ENCODE peak calls at places on chromosomes 16 and 17, in seven cellular contexts. E is transverse colon; N is Caco-2; C is naive thymus-derived CD4-positive, alpha-beta T cell; F is skeletal muscle cell; A is colonic mucosa; S is right atrium auricular region. R is an unnamed sample.

GRCh38 chr17:83069931-83070374 is 9.5 kb upstream of the METRNL start:
- DNase-seq in S (no peak), N (no peak), C (no peak), F (no peak), A (no peak), E (no peak), R (peak)

GRCh38 chr17:79273660-79274059 is 199.0 kb downstream of the ENGASE start:
- DNase-seq in C (no peak), N (no peak), F (no peak), A (no peak), S (no peak), E (no peak), R (no peak)

GRCh38 chr16:27572711-27573110 is 22.8 kb downstream of the KATNIP start:
- DNase-seq in E (no peak), S (no peak), A (no peak), N (no peak), F (no peak), C (no peak), R (no peak)

GRCh38 chr17:34095101-34095500 is 160.0 kb upstream of the CCL2 start:
- DNase-seq in S (no peak), F (no peak), A (no peak), E (no peak), C (no peak), N (no peak), R (no peak)

GRCh38 chr17:82449883-82450356 is 632 bp downstream of the CYBC1 start:
- DNase-seq in A (peak), C (peak), F (no peak), S (no peak), E (no peak), N (no peak), R (peak)

GRCh38 chr17:38749222-38750043 is 1.3 kb upstream of the PCGF2 start:
- DNase-seq in E (peak), S (peak), A (peak), C (no peak), N (peak), F (no peak), R (no peak)

GRCh38 chr17:9170336-9170735 is 149.0 kb downstream of the NTN1 start:
- DNase-seq in N (no peak), S (no peak), F (no peak), E (no peak), C (no peak), A (no peak), R (no peak)

GRCh38 chr17:39097159-39097519 is 54.3 kb downstream of the PLXDC1 start:
- DNase-seq in C (no peak), E (no peak), A (no peak), N (no peak), S (no peak), F (no peak), R (no peak)

GRCh38 chr17:73307130-73307529 is 4.7 kb downstream of the CDC42EP4 start:
- DNase-seq in S (no peak), C (no peak), E (peak), N (no peak), A (peak), F (no peak), R (no peak)

GRCh38 chr16:57480127-57480753 is 6.1 kb downstream of the DOK4 start:
- DNase-seq in S (no peak), N (peak), F (no peak), E (peak), C (no peak), A (peak), R (no peak)

GRCh38 chr17:8073627-8074485 is 13.7 kb downstream of the ALOX12B start:
- DNase-seq in F (no peak), S (peak), A (peak), N (peak), E (peak), C (peak), R (peak)

GRCh38 chr17:36723459-36723858 is 122.1 kb downstream of the MRM1 start:
- DNase-seq in A (no peak), F (no peak), E (no peak), C (no peak), S (no peak), N (no peak), R (no peak)

GRCh38 chr17:51435641-51436091 is 175.3 kb downstream of the UTP18 start:
- DNase-seq in C (no peak), A (peak), N (peak), F (no peak), S (no peak), E (peak), R (no peak)

GRCh38 chr17:43701318-43701743 is 39.6 kb upstream of the MEOX1 start:
- DNase-seq in N (no peak), E (peak), S (no peak), F (peak), A (no peak), C (no peak), R (no peak)

GRCh38 chr17:57032343-57032742 is 52.7 kb upstream of the AKAP1 start:
- DNase-seq in F (no peak), A (peak), E (peak), N (no peak), S (no peak), C (no peak), R (no peak)

GRCh38 chr17:30376621-30377452 is 1.9 kb upstream of the CPD start:
- DNase-seq in A (peak), N (peak), F (peak), E (no peak), C (no peak), S (no peak), R (no peak)

GRCh38 chr17:65455972-65456343 is 105.5 kb downstream of the AXIN2 start:
- DNase-seq in A (peak), N (peak), F (no peak), S (no peak), E (peak), C (peak), R (no peak)

GRCh38 chr17:77926144-77926543 is 32.4 kb upstream of the TNRC6C start:
- DNase-seq in C (no peak), A (no peak), F (no peak), S (no peak), E (no peak), N (no peak), R (no peak)

GRCh38 chr17:77924757-77925336 is 33.7 kb upstream of the TNRC6C start:
- DNase-seq in N (no peak), C (no peak), S (peak), A (no peak), E (no peak), F (peak), R (no peak)

GRCh38 chr17:77928519-77929179 is 29.9 kb upstream of the TNRC6C start:
- DNase-seq in S (no peak), F (no peak), A (no peak), E (no peak), C (no peak), N (no peak), R (no peak)

GRCh38 chr17:77927777-77928518 is 30.6 kb upstream of the TNRC6C start:
- DNase-seq in E (no peak), S (no peak), A (no peak), N (no peak), F (no peak), C (no peak), R (no peak)

DNA sequence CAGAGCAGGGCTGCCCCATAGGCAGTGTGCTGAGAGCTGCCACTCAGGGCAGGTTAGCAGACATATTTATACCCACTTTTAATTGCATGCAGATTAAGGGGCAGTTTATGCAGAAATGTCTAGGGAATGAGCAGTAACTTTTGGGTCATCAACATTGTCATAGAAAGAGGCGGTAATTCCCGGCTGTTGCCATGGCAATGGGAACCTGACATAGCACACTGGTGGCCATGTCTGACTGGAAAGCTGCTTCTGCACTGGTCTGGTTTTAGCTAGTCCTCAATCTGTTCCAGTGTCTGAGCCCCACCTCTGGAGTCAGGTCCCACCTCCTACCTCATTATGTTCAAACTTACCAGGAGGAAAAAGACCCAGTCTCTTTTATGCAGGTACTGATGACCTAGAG is 31.5 kb upstream of the TNRC6C start:
- DNase-seq in S (no peak), F (no peak), C (no peak), N (no peak), A (no peak), E (no peak), R (no peak)
- H3K4me3 ChIP-seq in S (no peak), F (no peak), C (no peak), N (no peak), A (no peak), E (no peak), R (no peak)

GRCh38 chr16:3022208-3022696 is 1.5 kb downstream of the HCFC1R1 start:
- DNase-seq in F (peak), A (peak), C (peak), S (peak), N (peak), E (peak), R (peak)
- H3K4me3 ChIP-seq in F (peak), A (peak), C (no peak), S (peak), N (peak), E (peak), R (no peak)

DNA sequence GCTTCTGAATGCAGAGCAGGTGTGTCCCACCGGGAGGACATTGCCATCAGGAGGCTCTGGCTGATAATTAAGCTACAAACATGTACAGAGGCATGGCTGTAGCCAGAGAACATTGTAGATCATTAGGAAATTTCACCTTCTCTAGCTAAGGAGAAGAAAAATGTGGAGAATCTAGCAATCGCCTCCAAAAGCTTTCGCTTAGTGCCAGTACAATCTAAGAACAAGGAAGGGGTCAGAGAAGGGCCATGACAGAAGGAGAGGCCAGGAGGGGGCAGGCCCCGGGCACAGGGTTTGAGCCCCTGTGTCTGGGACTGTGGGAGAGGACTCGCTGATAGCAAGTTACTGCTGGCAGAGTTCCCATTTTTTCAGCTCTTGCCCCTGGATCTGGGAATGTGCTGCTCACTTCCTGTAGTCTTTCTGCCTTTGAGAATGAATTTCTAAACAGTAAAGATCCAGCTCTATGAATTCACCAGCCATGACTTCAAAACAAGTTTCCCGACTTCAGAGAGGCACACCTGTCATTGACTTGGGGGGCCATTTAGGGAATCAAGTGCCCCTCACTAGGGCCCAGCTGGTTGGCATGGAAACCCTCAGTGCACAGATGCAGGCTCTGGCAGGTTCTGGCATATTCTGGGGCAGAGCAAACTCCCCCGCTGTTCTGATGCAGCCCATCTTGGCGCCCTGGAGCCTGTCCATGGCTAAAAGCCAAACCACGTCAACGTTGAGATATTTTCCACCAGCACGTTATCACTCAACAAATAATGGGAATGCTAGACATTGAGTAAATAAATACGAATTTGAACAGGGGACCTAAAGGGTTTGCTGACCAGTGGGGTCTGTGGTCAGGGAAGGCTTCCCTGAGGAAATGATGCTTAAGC is 59.5 kb upstream of the CACNG4 start:
- DNase-seq in A (no peak), F (peak), N (peak), S (peak), E (no peak), C (no peak), R (no peak)
- H3K4me3 ChIP-seq in A (no peak), F (no peak), N (no peak), S (no peak), E (no peak), C (no peak), R (no peak)

GRCh38 chr17:77371117-77371887 is 230.5 kb downstream of the SEC14L1 start:
- DNase-seq in N (no peak), C (no peak), F (no peak), A (no peak), S (no peak), E (no peak), R (no peak)

GRCh38 chr17:77370536-77370935 is 229.8 kb downstream of the SEC14L1 start:
- DNase-seq in A (no peak), E (no peak), C (no peak), S (no peak), N (no peak), F (no peak), R (no peak)

GRCh38 chr17:77373298-77374169 is 232.8 kb downstream of the SEC14L1 start:
- DNase-seq in F (no peak), E (peak), A (no peak), C (peak), N (no peak), S (no peak), R (no peak)

GRCh38 chr17:77372444-77373297 is 231.9 kb downstream of the SEC14L1 start:
- DNase-seq in N (no peak), F (peak), E (peak), A (peak), C (peak), S (peak), R (peak)

GRCh38 chr17:77371888-77372443 is 231.2 kb downstream of the SEC14L1 start:
- DNase-seq in A (no peak), N (no peak), C (no peak), S (no peak), F (no peak), E (no peak), R (no peak)
- H3K4me3 ChIP-seq in A (peak), N (no peak), C (peak), S (no peak), F (peak), E (peak), R (peak)

GRCh38 chr16:47143329-47143676 is 442 bp downstream of the NETO2 start:
- DNase-seq in S (no peak), F (no peak), C (peak), E (peak), A (peak), N (peak), R (peak)
- H3K4me3 ChIP-seq in S (peak), F (peak), C (peak), E (peak), A (peak), N (peak), R (peak)

GRCh38 chr17:7016886-7017826 is 4.7 kb downstream of the RNASEK start:
- DNase-seq in S (no peak), E (no peak), C (no peak), A (no peak), N (no peak), F (no peak), R (no peak)

GRCh38 chr17:7019839-7020519 is 2.9 kb upstream of the BCL6B start:
- DNase-seq in S (no peak), N (no peak), F (no peak), C (no peak), A (peak), E (peak), R (no peak)

GRCh38 chr17:7019406-7019805 is 3.4 kb upstream of the BCL6B start:
- DNase-seq in F (no peak), N (no peak), A (no peak), S (no peak), C (no peak), E (no peak), R (no peak)

GRCh38 chr17:7017827-7018200 is 5.0 kb upstream of the BCL6B start:
- DNase-seq in A (no peak), F (no peak), N (no peak), S (no peak), E (no peak), C (no peak), R (no peak)

DNA sequence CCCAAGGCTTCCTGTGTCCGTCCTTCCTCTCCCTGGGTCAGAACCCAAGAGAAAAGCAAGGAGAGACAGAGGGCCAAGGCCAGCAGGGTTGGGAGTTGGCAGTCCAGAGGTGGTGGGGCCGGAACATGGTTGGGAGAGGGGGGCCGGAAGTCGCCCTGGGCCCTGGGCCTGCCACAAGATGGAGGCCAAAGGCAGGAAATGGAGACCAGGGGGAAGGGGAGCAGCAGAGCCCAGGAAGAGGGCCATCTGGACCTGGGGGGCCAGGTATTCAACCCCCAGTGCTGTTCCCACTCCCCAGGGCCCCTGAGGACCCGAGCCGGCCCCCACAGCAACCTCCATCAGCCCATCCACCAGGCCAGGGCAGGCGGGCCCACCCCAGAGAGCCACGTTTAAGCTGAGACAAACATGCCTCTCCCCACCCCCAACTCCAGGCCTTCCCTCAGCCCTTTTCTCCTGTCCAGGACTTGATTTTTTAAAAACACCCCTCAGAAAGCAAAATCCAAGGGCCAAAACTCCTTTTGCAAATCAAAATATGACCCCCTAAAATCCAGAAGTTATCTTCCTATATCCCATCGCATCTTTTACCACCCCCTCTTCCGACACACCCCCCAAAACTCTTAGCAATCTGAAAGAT is 4.4 kb upstream of the BCL6B start:
- DNase-seq in E (peak), S (peak), A (peak), N (no peak), C (no peak), F (no peak), R (no peak)
- H3K4me3 ChIP-seq in E (peak), S (peak), A (peak), N (no peak), C (no peak), F (no peak), R (no peak)

GRCh38 chr17:75979705-75980187 is 706 bp downstream of the TEN1 start:
- DNase-seq in E (no peak), C (no peak), S (peak), N (no peak), A (peak), F (peak), R (no peak)
- H3K4me3 ChIP-seq in E (peak), C (peak), S (peak), N (peak), A (peak), F (peak), R (peak)

DNA sequence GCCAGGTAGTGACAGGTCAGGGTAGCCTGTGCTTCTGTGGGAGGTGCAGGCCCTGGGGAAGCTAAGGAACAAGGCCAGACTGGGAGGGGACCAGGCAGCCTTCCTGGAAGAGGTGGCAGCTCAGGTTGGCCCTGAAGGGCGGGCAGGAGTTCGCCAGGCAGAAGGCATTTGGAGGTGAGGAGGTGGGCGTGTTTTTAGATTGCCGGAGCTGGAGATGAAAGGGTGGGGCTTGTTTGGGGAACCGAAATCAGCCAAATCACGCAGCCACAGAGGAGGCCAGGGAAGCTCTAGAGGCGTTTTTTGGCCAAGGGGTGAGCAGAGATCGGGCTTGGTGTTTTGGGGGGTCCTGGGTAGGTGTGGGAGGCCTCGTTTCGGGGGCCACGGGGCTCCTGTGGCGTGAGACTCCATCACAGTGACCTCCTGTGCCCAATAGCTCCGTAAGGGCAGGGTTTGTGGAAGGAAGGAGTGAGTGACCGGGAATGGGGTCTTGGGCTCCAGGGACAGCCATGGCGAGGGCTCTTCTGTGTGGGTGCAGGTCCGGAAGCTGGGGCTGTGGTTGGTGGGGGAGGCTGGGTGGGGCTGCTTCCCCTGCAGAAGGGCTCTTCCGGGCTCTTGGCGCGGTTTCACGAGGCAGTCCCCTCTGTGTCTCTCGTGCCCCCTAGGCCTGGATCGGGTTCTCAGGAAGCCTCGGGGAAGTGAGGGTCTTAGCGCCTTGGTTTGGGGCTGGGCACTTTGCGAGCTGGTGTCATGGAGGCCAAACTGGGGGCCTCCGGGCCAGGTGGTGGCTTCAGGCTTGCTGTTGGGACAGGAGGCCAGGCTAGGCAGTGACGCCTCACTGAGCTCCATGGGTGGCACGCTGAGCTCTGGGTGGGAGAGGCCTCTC is 7.8 kb downstream of the ADCY7 start:
- DNase-seq in E (peak), N (no peak), S (no peak), A (peak), C (peak), F (no peak), R (peak)
- H3K4me3 ChIP-seq in E (peak), N (no peak), S (peak), A (peak), C (peak), F (no peak), R (peak)

DNA sequence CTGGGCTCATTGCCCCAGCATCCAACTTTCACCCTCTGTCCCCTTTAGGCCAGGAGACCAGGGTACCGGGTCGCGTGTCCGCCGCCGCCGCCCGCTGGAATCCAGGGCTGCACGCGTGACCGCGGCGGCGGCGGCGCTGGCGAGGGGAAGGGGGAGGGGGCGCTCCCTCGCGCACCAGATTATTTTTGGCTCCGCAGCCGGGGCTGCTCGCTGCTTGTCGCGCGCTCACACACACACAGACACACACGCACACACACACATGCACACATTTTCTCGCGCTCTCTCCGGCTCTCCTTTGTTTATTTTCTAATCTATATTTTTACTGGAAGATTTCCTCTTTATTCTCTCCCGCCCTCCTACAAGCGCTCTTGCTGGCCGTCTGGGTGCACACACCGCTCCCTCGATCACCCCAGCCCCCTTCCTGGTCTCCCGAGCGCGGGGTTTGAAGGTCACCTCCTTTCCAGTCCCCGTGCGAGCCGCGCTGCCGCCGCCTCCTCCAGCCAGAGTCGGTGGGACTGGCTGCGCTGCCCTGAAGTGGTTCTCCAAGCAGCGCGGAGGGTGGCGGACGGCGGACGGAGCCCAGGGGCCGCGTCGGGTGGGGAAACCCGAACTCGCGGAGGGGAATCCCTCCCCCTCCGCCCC is 921.4 kb upstream of the EEF2KMT start:
- DNase-seq in S (no peak), F (no peak), N (no peak), A (no peak), E (no peak), C (no peak), R (no peak)
- H3K4me3 ChIP-seq in S (no peak), F (no peak), N (no peak), A (peak), E (peak), C (no peak), R (no peak)

R was measured in CD8-positive, alpha-beta T cell.